ENCODE peak calls at places on chromosomes 4 and X, in ten cellular contexts. One of them, this sample, is unnamed.

GRCh38 chr4:147578057-147578476 is 39.1 kb upstream of the TMEM184C start:
- DNase-seq in A549: peak
- DNase-seq in ovary: peak
- DNase-seq in transverse colon: no peak
- DNase-seq in GM12878: no peak
- DNase-seq in sigmoid colon: no peak
- DNase-seq in SK-N-SH: peak
- DNase-seq in suprapubic skin: no peak
- DNase-seq in stomach: no peak
- DNase-seq in HepG2: peak
- DNase-seq in this sample: no peak

GRCh38 chrX:18426004-18426320 is 554 bp downstream of the CDKL5 start:
- DNase-seq in A549: no peak
- DNase-seq in ovary: no peak
- DNase-seq in transverse colon: no peak
- DNase-seq in GM12878: no peak
- DNase-seq in sigmoid colon: no peak
- DNase-seq in SK-N-SH: no peak
- DNase-seq in suprapubic skin: no peak
- DNase-seq in stomach: no peak
- DNase-seq in HepG2: no peak
- DNase-seq in this sample: no peak

GRCh38 chr4:182212211-182212761 is 30.9 kb upstream of the TENM3 start:
- DNase-seq in A549: no peak
- DNase-seq in ovary: no peak
- DNase-seq in transverse colon: no peak
- DNase-seq in GM12878: no peak
- DNase-seq in sigmoid colon: no peak
- DNase-seq in SK-N-SH: peak
- DNase-seq in suprapubic skin: no peak
- DNase-seq in stomach: no peak
- DNase-seq in HepG2: no peak
- DNase-seq in this sample: no peak

GRCh38 chrX:15956684-15957083 is 102.1 kb upstream of the AP1S2 start:
- DNase-seq in A549: no peak
- DNase-seq in ovary: no peak
- DNase-seq in transverse colon: no peak
- DNase-seq in GM12878: no peak
- DNase-seq in sigmoid colon: no peak
- DNase-seq in SK-N-SH: no peak
- DNase-seq in suprapubic skin: no peak
- DNase-seq in stomach: no peak
- DNase-seq in HepG2: no peak
- DNase-seq in this sample: no peak

GRCh38 chr4:120667102-120667501 is 255.4 kb downstream of the PRDM5 start:
- DNase-seq in A549: no peak
- DNase-seq in ovary: no peak
- DNase-seq in transverse colon: no peak
- DNase-seq in GM12878: no peak
- DNase-seq in sigmoid colon: no peak
- DNase-seq in SK-N-SH: no peak
- DNase-seq in suprapubic skin: no peak
- DNase-seq in stomach: no peak
- DNase-seq in HepG2: no peak
- DNase-seq in this sample: no peak

GRCh38 chrX:150094375-150094774 is 156.1 kb upstream of the EOLA2 start:
- DNase-seq in A549: no peak
- DNase-seq in ovary: no peak
- DNase-seq in transverse colon: no peak
- DNase-seq in GM12878: no peak
- DNase-seq in sigmoid colon: no peak
- DNase-seq in SK-N-SH: no peak
- DNase-seq in suprapubic skin: no peak
- DNase-seq in stomach: no peak
- DNase-seq in HepG2: no peak
- DNase-seq in this sample: no peak

GRCh38 chr4:76733380-76733779 is 164.6 kb downstream of the SOWAHB start:
- DNase-seq in A549: peak
- DNase-seq in ovary: no peak
- DNase-seq in transverse colon: peak
- DNase-seq in GM12878: no peak
- DNase-seq in sigmoid colon: no peak
- DNase-seq in SK-N-SH: no peak
- DNase-seq in suprapubic skin: no peak
- DNase-seq in stomach: peak
- DNase-seq in HepG2: no peak
- DNase-seq in this sample: no peak

GRCh38 chr4:161664740-161665139 is 499.1 kb downstream of the FSTL5 start:
- DNase-seq in A549: no peak
- DNase-seq in ovary: no peak
- DNase-seq in transverse colon: no peak
- DNase-seq in GM12878: no peak
- DNase-seq in sigmoid colon: no peak
- DNase-seq in SK-N-SH: no peak
- DNase-seq in suprapubic skin: no peak
- DNase-seq in stomach: no peak
- DNase-seq in HepG2: no peak
- DNase-seq in this sample: no peak

DNA sequence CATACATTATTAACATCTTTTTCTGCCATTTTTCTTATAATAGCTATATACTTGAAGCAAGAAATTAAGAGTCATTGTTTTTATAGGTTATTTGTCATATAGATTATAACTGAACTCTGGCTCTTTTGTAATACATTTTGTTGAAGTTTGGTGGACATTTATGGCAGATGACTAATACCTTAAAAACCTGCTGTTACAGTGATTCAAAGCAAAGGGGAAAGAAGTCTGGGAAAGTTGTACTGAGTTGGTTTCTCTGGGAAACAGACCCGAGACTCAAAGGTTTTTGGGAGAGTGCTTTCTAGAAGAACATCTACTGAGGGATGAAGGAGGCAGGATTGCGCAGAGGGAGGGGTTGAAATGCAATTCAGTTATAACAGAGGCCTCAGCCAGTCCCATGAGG is 35.9 kb downstream of the NAP1L5 start:
- DNase-seq in A549: peak
- DNase-seq in ovary: no peak
- DNase-seq in transverse colon: no peak
- DNase-seq in GM12878: no peak
- DNase-seq in sigmoid colon: no peak
- DNase-seq in SK-N-SH: no peak
- DNase-seq in suprapubic skin: no peak
- DNase-seq in stomach: no peak
- DNase-seq in HepG2: no peak
- DNase-seq in this sample: no peak
- H3K4me3 ChIP-seq in A549: no peak
- H3K4me3 ChIP-seq in ovary: no peak
- H3K4me3 ChIP-seq in transverse colon: no peak
- H3K4me3 ChIP-seq in GM12878: no peak
- H3K4me3 ChIP-seq in sigmoid colon: no peak
- H3K4me3 ChIP-seq in SK-N-SH: peak
- H3K4me3 ChIP-seq in suprapubic skin: no peak
- H3K4me3 ChIP-seq in stomach: no peak
- H3K4me3 ChIP-seq in HepG2: no peak
- H3K4me3 ChIP-seq in this sample: no peak

GRCh38 chr4:5754529-5754881 is 43.5 kb downstream of the EVC start:
- DNase-seq in A549: no peak
- DNase-seq in ovary: no peak
- DNase-seq in transverse colon: no peak
- DNase-seq in GM12878: no peak
- DNase-seq in sigmoid colon: no peak
- DNase-seq in SK-N-SH: no peak
- DNase-seq in suprapubic skin: no peak
- DNase-seq in stomach: no peak
- DNase-seq in HepG2: no peak
- DNase-seq in this sample: no peak

GRCh38 chr4:5751918-5752802 is 41.2 kb downstream of the EVC start:
- DNase-seq in A549: no peak
- DNase-seq in ovary: no peak
- DNase-seq in transverse colon: no peak
- DNase-seq in GM12878: no peak
- DNase-seq in sigmoid colon: peak
- DNase-seq in SK-N-SH: no peak
- DNase-seq in suprapubic skin: no peak
- DNase-seq in stomach: no peak
- DNase-seq in HepG2: no peak
- DNase-seq in this sample: no peak

GRCh38 chr4:5753766-5754528 is 42.9 kb downstream of the EVC start:
- DNase-seq in A549: peak
- DNase-seq in ovary: no peak
- DNase-seq in transverse colon: no peak
- DNase-seq in GM12878: no peak
- DNase-seq in sigmoid colon: no peak
- DNase-seq in SK-N-SH: no peak
- DNase-seq in suprapubic skin: no peak
- DNase-seq in stomach: no peak
- DNase-seq in HepG2: no peak
- DNase-seq in this sample: no peak

GRCh38 chr4:5752803-5753184 is 41.8 kb downstream of the EVC start:
- DNase-seq in A549: no peak
- DNase-seq in ovary: no peak
- DNase-seq in transverse colon: no peak
- DNase-seq in GM12878: no peak
- DNase-seq in sigmoid colon: no peak
- DNase-seq in SK-N-SH: no peak
- DNase-seq in suprapubic skin: no peak
- DNase-seq in stomach: no peak
- DNase-seq in HepG2: no peak
- DNase-seq in this sample: no peak

DNA sequence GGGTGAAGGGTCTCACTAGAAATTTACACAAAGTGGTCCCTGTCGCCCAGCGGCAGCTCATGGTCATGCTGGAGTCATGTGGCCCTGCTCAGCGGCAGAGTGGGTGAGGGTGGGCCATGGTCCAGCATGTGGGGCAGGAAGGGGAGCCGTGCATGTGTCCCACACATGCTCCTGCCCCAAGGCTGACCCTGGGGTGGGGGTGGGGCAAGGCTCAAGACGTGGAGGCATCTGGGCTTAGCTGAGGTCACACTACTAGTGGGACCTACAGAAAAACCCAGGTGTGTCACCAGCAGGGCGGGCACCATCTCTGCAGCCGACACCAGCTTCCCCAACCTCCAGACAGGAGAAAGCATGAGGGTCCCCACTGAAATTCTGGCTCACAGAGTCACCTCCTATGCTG is 42.4 kb downstream of the EVC start:
- DNase-seq in A549: no peak
- DNase-seq in ovary: no peak
- DNase-seq in transverse colon: no peak
- DNase-seq in GM12878: no peak
- DNase-seq in sigmoid colon: no peak
- DNase-seq in SK-N-SH: no peak
- DNase-seq in suprapubic skin: no peak
- DNase-seq in stomach: no peak
- DNase-seq in HepG2: no peak
- DNase-seq in this sample: no peak
- TF ChIP-seq EP300 in A549: no peak
- TF ChIP-seq EP300 in ovary: no peak
- TF ChIP-seq EP300 in transverse colon: no peak
- TF ChIP-seq EP300 in GM12878: no peak
- TF ChIP-seq EP300 in sigmoid colon: no peak
- TF ChIP-seq EP300 in SK-N-SH: no peak
- TF ChIP-seq EP300 in suprapubic skin: no peak
- TF ChIP-seq EP300 in stomach: no peak
- TF ChIP-seq EP300 in HepG2: no peak
- TF ChIP-seq EP300 in this sample: no peak

DNA sequence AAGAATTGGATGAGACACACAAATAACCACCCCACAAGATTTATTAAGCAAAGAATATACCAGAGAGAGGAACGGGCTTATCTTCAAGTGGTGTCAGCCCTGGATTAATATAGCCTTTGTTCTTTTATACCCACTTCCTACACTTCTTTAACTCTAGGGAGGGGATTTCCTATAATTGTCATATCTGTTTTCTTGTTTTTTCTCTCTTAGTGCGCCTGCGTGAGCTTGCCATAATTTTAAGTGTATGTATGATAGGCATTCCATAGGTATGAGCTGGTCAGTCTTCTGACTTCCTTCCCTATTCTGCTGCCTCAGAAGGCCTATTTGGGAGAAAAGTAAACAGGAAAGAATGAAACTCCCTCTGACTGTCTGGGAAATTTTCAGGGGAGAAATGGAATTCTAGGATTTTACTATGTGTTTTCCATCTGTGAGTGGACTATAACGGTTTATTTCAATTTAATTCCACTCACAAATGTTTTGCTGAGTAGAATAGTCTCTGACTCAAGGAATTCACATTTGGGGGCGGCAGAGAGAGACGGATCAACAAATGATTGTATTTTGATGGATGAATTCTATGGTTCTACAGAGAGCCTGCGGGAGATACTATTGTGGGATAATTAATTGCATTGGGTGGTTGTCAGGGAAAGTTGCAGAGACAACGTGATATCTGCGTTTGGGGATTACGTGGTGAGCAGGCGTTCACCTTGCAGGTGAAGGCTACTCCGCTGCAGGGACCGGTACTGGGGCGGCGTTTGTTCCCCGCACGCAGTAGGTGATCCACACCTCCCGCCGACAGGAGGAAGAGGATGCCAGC is 626 bp upstream of the CEP135 start:
- DNase-seq in A549: peak
- DNase-seq in ovary: no peak
- DNase-seq in transverse colon: no peak
- DNase-seq in GM12878: peak
- DNase-seq in sigmoid colon: no peak
- DNase-seq in SK-N-SH: peak
- DNase-seq in suprapubic skin: no peak
- DNase-seq in stomach: no peak
- DNase-seq in HepG2: peak
- DNase-seq in this sample: peak
- H3K4me3 ChIP-seq in A549: peak
- H3K4me3 ChIP-seq in ovary: peak
- H3K4me3 ChIP-seq in transverse colon: peak
- H3K4me3 ChIP-seq in GM12878: peak
- H3K4me3 ChIP-seq in sigmoid colon: peak
- H3K4me3 ChIP-seq in SK-N-SH: peak
- H3K4me3 ChIP-seq in suprapubic skin: peak
- H3K4me3 ChIP-seq in stomach: peak
- H3K4me3 ChIP-seq in HepG2: peak
- H3K4me3 ChIP-seq in this sample: peak

GRCh38 chr4:153169811-153170210 is 34.4 kb upstream of the TRIM2 start:
- DNase-seq in A549: no peak
- DNase-seq in ovary: no peak
- DNase-seq in transverse colon: no peak
- DNase-seq in GM12878: no peak
- DNase-seq in sigmoid colon: peak
- DNase-seq in SK-N-SH: no peak
- DNase-seq in suprapubic skin: no peak
- DNase-seq in stomach: no peak
- DNase-seq in HepG2: no peak
- DNase-seq in this sample: no peak

GRCh38 chr4:153170407-153170806 is 33.8 kb upstream of the TRIM2 start:
- DNase-seq in A549: no peak
- DNase-seq in ovary: no peak
- DNase-seq in transverse colon: no peak
- DNase-seq in GM12878: no peak
- DNase-seq in sigmoid colon: no peak
- DNase-seq in SK-N-SH: no peak
- DNase-seq in suprapubic skin: no peak
- DNase-seq in stomach: no peak
- DNase-seq in HepG2: no peak
- DNase-seq in this sample: no peak

GRCh38 chr4:153161599-153161971 is 42.7 kb upstream of the TRIM2 start:
- DNase-seq in A549: no peak
- DNase-seq in ovary: no peak
- DNase-seq in transverse colon: no peak
- DNase-seq in GM12878: no peak
- DNase-seq in sigmoid colon: no peak
- DNase-seq in SK-N-SH: no peak
- DNase-seq in suprapubic skin: no peak
- DNase-seq in stomach: no peak
- DNase-seq in HepG2: no peak
- DNase-seq in this sample: no peak

GRCh38 chr4:153166971-153167501 is 37.2 kb upstream of the TRIM2 start:
- DNase-seq in A549: no peak
- DNase-seq in ovary: no peak
- DNase-seq in transverse colon: no peak
- DNase-seq in GM12878: no peak
- DNase-seq in sigmoid colon: peak
- DNase-seq in SK-N-SH: no peak
- DNase-seq in suprapubic skin: no peak
- DNase-seq in stomach: no peak
- DNase-seq in HepG2: peak
- DNase-seq in this sample: no peak
- TF ChIP-seq EP300 in A549: peak
- TF ChIP-seq EP300 in ovary: no peak
- TF ChIP-seq EP300 in transverse colon: no peak
- TF ChIP-seq EP300 in GM12878: no peak
- TF ChIP-seq EP300 in sigmoid colon: no peak
- TF ChIP-seq EP300 in SK-N-SH: no peak
- TF ChIP-seq EP300 in suprapubic skin: no peak
- TF ChIP-seq EP300 in stomach: no peak
- TF ChIP-seq EP300 in HepG2: no peak
- TF ChIP-seq EP300 in this sample: peak

This sample was measured in tibial nerve.